ENCODE peak calls at places on chromosomes 1 and 21, in five cellular contexts. M is thoracic aorta; N is CD8-positive, alpha-beta T cell; L is mesenchymal stem cell; V is PC-9. K is an unnamed sample. For H3K4me1, the result is how much of the 10 kb centered on the place peaks cover.

GRCh38 chr1:245605480-245606156 is 450.8 kb downstream of the KIF26B start:
- DNase-seq in V (no peak), L (peak), M (no peak), N (no peak), K (no peak)

GRCh38 chr1:5764464-5764863 is 227.8 kb downstream of the NPHP4 start:
- DNase-seq in L (no peak), M (no peak), V (no peak), N (no peak), K (no peak)

GRCh38 chr1:168733241-168733640 is 4.2 kb upstream of the DPT start:
- DNase-seq in V (no peak), L (no peak), M (no peak), N (no peak), K (no peak)

GRCh38 chr1:162070825-162071224 is 1.3 kb downstream of the NOS1AP start:
- DNase-seq in M (no peak), N (no peak), L (no peak), V (no peak), K (no peak)

GRCh38 chr1:220511183-220511582 is 16.8 kb upstream of the MARK1 start:
- DNase-seq in M (no peak), V (peak), L (no peak), N (no peak), K (peak)

GRCh38 chr1:36885537-36886441 is 148.5 kb downstream of the GRIK3 start:
- DNase-seq in V (no peak), M (no peak), L (no peak), N (no peak), K (no peak)

GRCh38 chr1:241888232-241888631 is 40.2 kb downstream of the EXO1 start:
- DNase-seq in V (no peak), N (no peak), M (no peak), L (peak), K (no peak)

GRCh38 chr1:184110253-184111204 is 59.0 kb downstream of the TSEN15 start:
- DNase-seq in N (peak), L (no peak), V (no peak), M (no peak), K (no peak)

GRCh38 chr1:53066941-53067738 is 5.1 kb downstream of the PODN start:
- DNase-seq in V (no peak), M (no peak), L (no peak), N (no peak), K (no peak)

GRCh38 chr21:40846566-40847411 is at the start of gene DSCAM:
- DNase-seq in L (no peak), V (no peak), M (no peak), N (no peak), K (no peak)

GRCh38 chr1:111361761-111362160 is 65.8 kb downstream of the OVGP1 start:
- DNase-seq in V (no peak), M (no peak), L (no peak), N (no peak), K (no peak)

DNA sequence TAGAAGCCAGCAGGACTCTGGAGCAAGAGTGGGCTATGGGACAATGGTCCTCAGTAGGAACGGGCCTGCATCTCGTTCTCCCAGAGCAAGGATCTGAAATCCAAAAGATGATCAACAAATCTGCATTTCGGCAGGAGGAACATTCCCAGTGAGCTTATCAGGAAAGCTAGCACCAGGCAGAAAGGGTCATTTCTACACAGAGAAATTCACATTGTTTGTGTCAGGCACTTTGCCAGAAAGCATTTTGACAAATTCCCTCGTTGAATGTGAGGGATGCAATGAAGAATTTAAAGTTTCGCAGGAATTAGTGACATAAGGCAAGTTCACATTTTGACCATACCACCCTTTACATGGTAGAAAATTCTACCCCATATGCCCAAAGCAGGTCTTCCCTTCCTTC is 31.6 kb upstream of the ETS2 start:
- DNase-seq in V (no peak), N (no peak), L (no peak), M (no peak), K (peak)
- H3K4me1 ChIP-seq in V (under half), N (under half), L (under half), M (under half), K (under half)

GRCh38 chr1:211335507-211336157 is 9.0 kb downstream of the TRAF5 start:
- DNase-seq in N (no peak), V (no peak), M (no peak), L (no peak), K (no peak)
- H3K4me1 ChIP-seq in N (half or more), V (under half), M (under half), L (under half), K (under half)

DNA sequence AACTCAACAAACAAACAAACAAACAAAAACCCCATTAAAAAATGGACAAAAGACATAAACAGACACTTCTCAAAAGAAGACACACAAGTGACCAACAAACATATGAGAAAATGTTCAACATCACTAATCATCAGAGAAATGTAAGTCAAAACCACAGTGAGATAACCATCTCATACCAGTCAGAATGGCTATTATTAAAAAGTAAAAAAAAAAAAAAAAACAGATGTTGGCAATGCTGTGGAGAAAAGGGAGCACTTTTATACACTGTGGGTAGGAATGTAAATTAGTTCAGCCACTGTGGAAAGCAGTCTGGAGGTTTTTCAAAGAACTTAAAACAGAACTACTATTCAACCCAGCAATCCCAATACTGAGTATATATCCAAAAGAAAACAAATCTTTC is 94.7 kb downstream of the PLPP3 start:
- DNase-seq in N (no peak), L (no peak), M (no peak), V (no peak), K (no peak)
- H3K4me1 ChIP-seq in N (under half), L (under half), M (under half), V (under half), K (under half)

GRCh38 chr1:208119225-208119606 is 125.0 kb downstream of the PLXNA2 start:
- DNase-seq in L (no peak), M (no peak), V (no peak), N (no peak), K (no peak)

GRCh38 chr1:208122612-208123358 is 121.4 kb downstream of the PLXNA2 start:
- DNase-seq in V (no peak), N (no peak), M (no peak), L (no peak), K (no peak)

GRCh38 chr1:208121965-208122364 is 122.2 kb downstream of the PLXNA2 start:
- DNase-seq in V (no peak), M (no peak), L (no peak), N (no peak), K (no peak)

GRCh38 chr1:208118306-208118705 is 125.9 kb downstream of the PLXNA2 start:
- DNase-seq in L (no peak), M (no peak), N (no peak), V (no peak), K (no peak)

GRCh38 chr1:208120426-208120790 is 123.8 kb downstream of the PLXNA2 start:
- DNase-seq in M (no peak), N (no peak), L (no peak), V (no peak), K (no peak)
- H3K4me1 ChIP-seq in M (under half), N (under half), L (under half), V (under half), K (under half)

DNA sequence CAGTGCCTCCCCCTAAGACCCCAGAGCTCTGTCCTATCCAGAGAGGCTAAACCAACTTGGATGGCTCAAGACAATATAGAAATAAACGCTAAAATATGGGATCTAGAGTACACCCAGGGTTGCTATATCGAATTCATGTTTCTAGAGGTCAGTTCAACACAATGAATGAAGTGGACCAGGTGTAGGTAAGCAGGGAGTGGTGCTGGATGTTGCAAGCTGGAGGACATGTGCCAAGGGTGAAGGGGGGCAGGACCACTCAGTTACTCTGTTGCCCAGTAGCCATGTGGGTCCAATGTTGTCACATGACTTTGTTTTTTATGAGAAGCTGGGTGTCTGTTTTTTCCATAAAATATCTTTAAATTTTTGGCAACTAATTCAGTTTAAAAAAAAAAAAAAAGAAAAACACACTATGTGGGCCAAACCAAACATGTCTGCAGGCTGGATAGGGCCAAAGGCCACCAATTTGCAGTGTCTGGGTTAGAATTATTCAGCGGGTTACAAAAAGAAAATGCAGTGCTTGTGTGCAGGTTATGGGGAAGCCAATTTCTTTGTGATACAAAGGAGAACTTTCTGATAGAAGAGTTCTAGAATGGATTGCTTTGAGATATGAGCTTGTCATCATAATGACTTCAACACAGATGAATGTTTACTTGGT is 8.8 kb downstream of the CACHD1 start:
- DNase-seq in N (no peak), M (no peak), L (no peak), V (no peak), K (no peak)
- H3K4me1 ChIP-seq in N (under half), M (under half), L (under half), V (under half), K (under half)

GRCh38 chr21:27425574-27425973 is 458.7 kb upstream of the ADAMTS5 start:
- DNase-seq in V (no peak), L (peak), N (no peak), M (no peak), K (peak)

GRCh38 chr21:27424601-27425000 is 457.7 kb upstream of the ADAMTS5 start:
- DNase-seq in M (no peak), V (no peak), N (no peak), L (peak), K (peak)

GRCh38 chr21:27425172-27425571 is 458.3 kb upstream of the ADAMTS5 start:
- DNase-seq in M (no peak), L (no peak), V (no peak), N (no peak), K (peak)

GRCh38 chr21:27423906-27424595 is 457.2 kb upstream of the ADAMTS5 start:
- DNase-seq in V (no peak), N (no peak), L (peak), M (no peak), K (peak)

GRCh38 chr21:27426196-27426595 is 459.3 kb upstream of the ADAMTS5 start:
- DNase-seq in M (no peak), L (no peak), N (no peak), V (no peak), K (no peak)
- H3K4me1 ChIP-seq in M (under half), L (under half), N (under half), V (under half), K (under half)

GRCh38 chr1:113935970-113936369 is 6.8 kb downstream of the HIPK1 start:
- DNase-seq in V (no peak), M (no peak), N (no peak), L (no peak), K (no peak)

GRCh38 chr1:113934006-113934405 is 4.9 kb downstream of the HIPK1 start:
- DNase-seq in N (no peak), V (no peak), L (no peak), M (no peak), K (no peak)

GRCh38 chr1:113935176-113935575 is 6.1 kb downstream of the HIPK1 start:
- DNase-seq in V (no peak), M (no peak), N (no peak), L (no peak), K (no peak)

GRCh38 chr1:113937146-113937545 is 8.0 kb downstream of the HIPK1 start:
- DNase-seq in N (no peak), M (no peak), V (no peak), L (no peak), K (no peak)

DNA sequence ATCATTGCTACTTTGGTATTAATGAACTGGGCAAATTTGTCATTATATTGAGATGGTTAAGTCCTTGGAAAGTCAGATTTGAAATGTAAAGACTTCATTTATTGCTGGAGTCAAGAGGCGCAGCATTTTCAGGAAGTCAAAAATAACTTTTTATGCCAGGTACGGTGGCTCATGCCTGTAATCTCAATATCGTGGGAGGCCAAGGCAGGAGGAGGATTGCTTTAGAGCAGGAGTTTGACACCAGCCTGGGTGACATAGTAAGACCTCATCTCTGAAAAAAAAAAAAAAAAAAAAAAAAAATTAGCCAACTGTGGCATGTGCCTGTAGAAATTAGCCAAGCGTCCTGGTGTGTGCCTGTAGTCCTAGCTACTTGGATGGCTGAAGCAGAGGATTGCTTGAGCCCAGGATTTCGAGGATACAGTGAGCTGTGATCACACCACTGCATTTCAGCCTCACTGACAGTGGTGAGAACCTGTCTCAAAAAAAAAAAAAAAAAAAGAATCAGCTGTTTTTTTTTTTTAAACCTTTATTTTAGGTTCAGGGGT is 5.5 kb downstream of the HIPK1 start:
- DNase-seq in M (no peak), N (no peak), L (no peak), V (no peak), K (no peak)
- H3K4me1 ChIP-seq in M (under half), N (half or more), L (under half), V (under half), K (under half)